ENCODE peak calls at places on chromosomes 2 and 18, in four cellular contexts. G, F, X and N are unnamed samples. For H3K36me3, the result is how much of the 10 kb centered on the place peaks cover.

GRCh38 chr2:231926180-231926741 is at the start of gene NPPC:
- DNase-seq in X (peak), G (peak), F (peak), N (peak)

GRCh38 chr18:46042571-46043123 is 29.4 kb downstream of the PSTPIP2 start:
- DNase-seq in G (no peak), F (peak), X (no peak), N (no peak)

GRCh38 chr2:21836766-21837543 is 713.2 kb downstream of the TDRD15 start:
- DNase-seq in F (no peak), X (no peak), G (no peak), N (no peak)

GRCh38 chr2:190948671-190949070 is 65.3 kb downstream of the STAT1 start:
- DNase-seq in X (no peak), G (no peak), F (peak), N (no peak)

GRCh38 chr18:41449612-41450011 is 505.4 kb upstream of the PIK3C3 start:
- DNase-seq in G (no peak), F (no peak), X (no peak), N (no peak)

GRCh38 chr2:101628050-101628392 is 69.5 kb upstream of the MAP4K4 start:
- DNase-seq in X (no peak), G (no peak), F (no peak), N (no peak)

GRCh38 chr2:9288233-9288632 is 81.6 kb downstream of the ASAP2 start:
- DNase-seq in F (peak), X (no peak), G (no peak), N (no peak)

GRCh38 chr2:226410212-226410611 is 389.4 kb downstream of the IRS1 start:
- DNase-seq in G (no peak), F (no peak), X (no peak), N (no peak)

GRCh38 chr2:127565261-127566138 is 30.0 kb downstream of the MYO7B start:
- DNase-seq in F (no peak), G (no peak), X (no peak), N (no peak)

GRCh38 chr18:76490701-76491171 is 4.3 kb downstream of the ZNF516 start:
- DNase-seq in X (peak), F (no peak), G (peak), N (peak)

GRCh38 chr2:221465776-221466175 is 106.3 kb downstream of the EPHA4 start:
- DNase-seq in X (no peak), F (no peak), G (no peak), N (no peak)

GRCh38 chr2:45928946-45929345 is 277.5 kb downstream of the PRKCE start:
- DNase-seq in X (no peak), F (no peak), G (peak), N (no peak)

GRCh38 chr2:199092419-199092818 is 365.3 kb downstream of the SATB2 start:
- DNase-seq in X (peak), G (no peak), F (no peak), N (no peak)

GRCh38 chr2:202682274-202682673 is 47.5 kb downstream of the FAM117B start:
- DNase-seq in F (no peak), X (no peak), G (no peak), N (no peak)

GRCh38 chr2:63055510-63056308 is 5.1 kb downstream of the OTX1 start:
- DNase-seq in X (no peak), F (no peak), G (peak), N (peak)

GRCh38 chr2:85421706-85422457 is 3.4 kb downstream of the SH2D6 start:
- DNase-seq in X (no peak), G (no peak), F (peak), N (no peak)

GRCh38 chr18:68847219-68847860 is 49.5 kb downstream of the CCDC102B start:
- DNase-seq in G (peak), X (no peak), F (peak), N (no peak)

GRCh38 chr2:219099319-219099718 is 38.6 kb upstream of the IHH start:
- DNase-seq in F (peak), X (no peak), G (no peak), N (no peak)

GRCh38 chr2:127807678-127808353 is 3.2 kb downstream of the WDR33 start:
- DNase-seq in G (no peak), X (no peak), F (peak), N (no peak)

GRCh38 chr2:37378411-37378810 is 34.0 kb downstream of the QPCT start:
- DNase-seq in X (no peak), F (peak), G (no peak), N (no peak)

GRCh38 chr2:190578158-190579057 is 43.9 kb upstream of the NEMP2 start:
- DNase-seq in X (no peak), G (peak), F (peak), N (no peak)

GRCh38 chr2:38432827-38433606 is 55.9 kb upstream of the ATL2 start:
- DNase-seq in F (no peak), X (no peak), G (no peak), N (peak)

GRCh38 chr2:169050476-169051240 is 18.7 kb upstream of the DHRS9 start:
- DNase-seq in G (no peak), X (no peak), F (peak), N (no peak)

GRCh38 chr2:141878016-141878415 is 252.8 kb downstream of the LRP1B start:
- DNase-seq in F (no peak), X (no peak), G (no peak), N (no peak)

GRCh38 chr2:96427917-96428316 is 77.2 kb downstream of the NEURL3 start:
- DNase-seq in G (no peak), X (no peak), F (peak), N (no peak)

GRCh38 chr2:96599941-96600340 is 38.2 kb downstream of the KANSL3 start:
- DNase-seq in F (no peak), X (no peak), G (no peak), N (no peak)

GRCh38 chr2:226839960-226840359 is 4.1 kb downstream of the RHBDD1 start:
- DNase-seq in G (no peak), F (no peak), X (no peak), N (peak)

GRCh38 chr2:1883476-1883875 is 139.2 kb upstream of the PXDN start:
- DNase-seq in X (no peak), G (no peak), F (no peak), N (no peak)

GRCh38 chr18:58668211-58668610 is 3.1 kb upstream of the MALT1 start:
- DNase-seq in X (no peak), G (no peak), F (peak), N (no peak)

GRCh38 chr18:13191779-13192178 is 26.8 kb upstream of the LDLRAD4 start:
- DNase-seq in F (no peak), G (peak), X (no peak), N (no peak)

GRCh38 chr18:12783524-12783923 is 80.7 kb downstream of the PSMG2 start:
- DNase-seq in X (no peak), F (no peak), G (no peak), N (peak)

GRCh38 chr2:172372436-172372835 is 55.0 kb upstream of the ITGA6 start:
- DNase-seq in G (no peak), X (no peak), F (no peak), N (no peak)

GRCh38 chr18:7034924-7035323 is 82.7 kb downstream of the LAMA1 start:
- DNase-seq in X (no peak), F (no peak), G (no peak), N (no peak)

GRCh38 chr2:173354601-173355131 is at the start of gene CDCA7:
- DNase-seq in G (peak), X (peak), F (peak), N (peak)

GRCh38 chr2:63790913-63791312 is 50.8 kb upstream of the UGP2 start:
- DNase-seq in G (no peak), X (no peak), F (peak), N (no peak)

GRCh38 chr2:46119453-46119852 is 177.8 kb upstream of the EPAS1 start:
- DNase-seq in G (no peak), F (no peak), X (no peak), N (no peak)

GRCh38 chr2:38168710-38169480 is 92.9 kb upstream of the CYP1B1 start:
- DNase-seq in G (no peak), F (peak), X (no peak), N (no peak)

GRCh38 chr2:71792926-71793761 is 339.8 kb downstream of the DYSF start:
- DNase-seq in G (no peak), X (peak), F (peak), N (no peak)

GRCh38 chr2:26980971-26981370 is 10.5 kb downstream of the MAPRE3 start:
- DNase-seq in G (no peak), X (no peak), F (no peak), N (no peak)

DNA sequence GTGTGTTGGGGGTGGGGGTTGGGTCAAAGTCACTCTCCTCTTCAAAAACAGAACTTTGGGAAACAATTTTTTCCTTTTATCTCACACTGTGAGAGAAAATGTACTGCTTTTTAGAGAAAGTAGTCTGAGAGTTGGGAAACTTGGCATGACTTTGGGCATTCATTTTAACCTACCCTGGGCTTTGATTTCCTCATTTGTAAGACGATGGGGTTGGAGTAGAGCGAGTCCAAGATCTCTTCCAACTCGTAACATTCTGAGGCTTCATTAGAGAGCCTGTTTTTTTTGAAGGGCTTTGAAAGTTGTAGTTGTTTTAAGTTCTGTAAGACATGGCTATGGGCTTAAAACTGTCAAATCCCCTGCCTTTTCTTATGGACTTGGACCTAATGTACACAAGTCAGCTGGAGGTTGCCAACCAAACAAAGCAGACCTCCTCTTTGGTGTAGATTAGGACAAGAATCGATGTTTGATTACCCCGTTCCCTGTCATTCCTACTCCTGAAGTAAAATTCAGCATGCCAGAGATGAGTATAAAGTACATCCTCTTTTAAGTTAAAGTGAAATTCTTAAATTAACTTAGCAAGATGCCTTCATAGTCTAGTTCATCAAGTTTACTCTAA is 8.4 kb downstream of the PHLPP1 start:
- DNase-seq in X (no peak), F (no peak), G (no peak), N (no peak)
- H3K4me3 ChIP-seq in X (no peak), F (no peak), G (no peak), N (no peak)

DNA sequence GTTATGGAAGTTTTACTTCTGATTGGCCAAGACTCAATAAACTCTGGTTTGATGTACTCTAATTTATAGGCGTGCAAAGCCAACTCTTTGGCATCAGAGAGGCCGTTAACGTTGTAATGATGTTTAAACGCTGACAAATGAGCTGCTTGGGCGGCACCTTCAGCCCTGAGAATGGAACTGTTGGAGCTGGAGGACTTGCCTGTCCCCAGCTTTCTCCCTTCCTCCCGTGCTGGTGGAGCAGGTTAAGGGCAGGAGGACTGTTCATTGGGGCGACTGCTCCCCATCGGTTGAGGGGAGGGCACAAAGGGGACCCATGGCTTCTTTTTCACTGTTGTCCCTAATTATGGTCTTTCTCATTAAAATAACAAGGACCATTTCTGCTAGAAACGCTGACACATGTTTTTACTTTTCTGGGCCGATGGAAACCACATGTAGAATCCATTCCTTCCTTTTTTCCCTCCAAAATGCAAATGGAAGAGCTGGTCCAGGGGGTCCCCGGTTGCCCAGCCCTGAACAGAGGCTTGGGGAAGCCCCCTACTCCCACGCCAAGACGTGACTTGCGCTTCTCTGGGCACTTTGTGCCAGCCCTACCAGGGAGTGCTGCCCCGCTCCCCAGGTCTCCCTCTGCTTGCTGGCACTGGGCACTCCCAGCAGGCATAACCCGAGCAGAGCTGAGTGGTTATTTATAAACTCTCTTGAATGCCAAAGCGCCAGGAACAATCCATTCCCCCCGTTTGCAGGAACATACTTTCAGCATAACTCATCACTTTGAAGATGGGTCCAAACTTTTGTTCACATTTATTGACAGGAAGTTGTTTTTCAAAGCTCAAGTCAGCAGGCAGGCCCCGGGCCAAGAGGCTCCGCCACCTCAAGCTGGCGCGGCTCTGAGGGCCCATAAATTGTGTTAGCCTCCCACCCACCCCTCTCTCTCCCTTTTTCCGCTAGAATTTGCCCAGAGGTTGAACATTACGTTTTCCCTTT is 170.1 kb downstream of the ASB1 start:
- DNase-seq in X (no peak), F (peak), G (no peak), N (no peak)
- H3K27ac ChIP-seq in X (peak), F (peak), G (no peak), N (no peak)

DNA sequence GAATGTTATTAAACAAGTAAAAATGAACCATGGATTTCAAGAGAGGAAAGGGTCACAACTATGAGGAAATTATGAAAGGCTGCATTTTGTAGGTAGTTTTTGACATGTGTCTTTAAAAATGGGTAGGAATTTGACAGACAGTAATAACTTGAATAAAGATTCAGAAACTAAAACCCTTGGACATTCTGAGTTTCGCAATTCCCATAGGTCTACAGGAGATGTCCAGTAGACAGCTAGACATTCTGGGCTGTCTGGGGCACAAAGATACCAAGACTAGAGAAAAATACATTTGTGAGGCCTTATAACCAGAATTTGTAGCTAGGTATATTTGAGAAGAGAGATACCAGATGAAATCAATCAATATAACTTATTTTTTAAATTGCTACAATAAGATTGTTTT is 42.3 kb downstream of the DNAJC10 start:
- DNase-seq in G (no peak), X (no peak), F (no peak), N (no peak)
- H3K36me3 ChIP-seq in G (half or more), X (half or more), F (under half), N (under half)

GRCh38 chr2:64987001-64987962 is 1.9 kb upstream of the SLC1A4 start:
- DNase-seq in X (no peak), G (no peak), F (peak), N (no peak)
- H3K4me3 ChIP-seq in X (peak), G (peak), F (peak), N (peak)

DNA sequence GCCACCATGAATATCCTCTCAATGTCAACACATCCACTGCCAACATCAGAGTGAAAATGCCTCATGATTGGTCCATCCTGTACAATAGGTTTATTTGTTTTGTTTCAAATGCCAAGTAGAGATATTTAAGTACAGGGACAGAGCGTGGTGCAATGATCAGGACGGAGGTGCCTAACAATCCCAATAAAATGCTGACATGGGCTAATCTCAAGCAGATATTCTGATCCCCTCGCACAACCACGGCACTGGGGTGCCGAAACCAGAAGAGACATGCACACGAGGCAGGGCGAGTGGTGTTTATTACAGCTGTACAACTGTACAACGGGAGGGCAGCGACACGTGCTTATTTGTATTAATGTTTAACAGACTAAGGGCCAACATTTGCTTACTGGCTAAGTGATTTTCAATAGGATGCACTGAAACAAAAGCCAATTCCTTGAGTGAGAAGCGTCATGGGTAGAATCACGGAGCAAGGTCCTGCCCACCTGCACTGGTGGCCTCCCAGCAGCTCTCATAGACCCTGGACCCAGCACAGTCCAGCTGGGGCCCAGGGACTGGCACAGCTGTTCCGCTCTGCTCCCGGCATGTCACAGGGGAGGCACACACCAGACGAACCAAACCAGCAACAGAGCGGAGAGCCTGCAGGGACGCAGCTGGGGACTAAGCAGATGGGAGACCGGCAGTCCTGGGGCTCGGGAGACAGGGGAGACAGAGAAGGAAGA is 101.4 kb downstream of the HDAC4 start:
- DNase-seq in X (peak), F (no peak), G (no peak), N (no peak)
- H3K27ac ChIP-seq in X (no peak), F (no peak), G (no peak), N (no peak)

DNA sequence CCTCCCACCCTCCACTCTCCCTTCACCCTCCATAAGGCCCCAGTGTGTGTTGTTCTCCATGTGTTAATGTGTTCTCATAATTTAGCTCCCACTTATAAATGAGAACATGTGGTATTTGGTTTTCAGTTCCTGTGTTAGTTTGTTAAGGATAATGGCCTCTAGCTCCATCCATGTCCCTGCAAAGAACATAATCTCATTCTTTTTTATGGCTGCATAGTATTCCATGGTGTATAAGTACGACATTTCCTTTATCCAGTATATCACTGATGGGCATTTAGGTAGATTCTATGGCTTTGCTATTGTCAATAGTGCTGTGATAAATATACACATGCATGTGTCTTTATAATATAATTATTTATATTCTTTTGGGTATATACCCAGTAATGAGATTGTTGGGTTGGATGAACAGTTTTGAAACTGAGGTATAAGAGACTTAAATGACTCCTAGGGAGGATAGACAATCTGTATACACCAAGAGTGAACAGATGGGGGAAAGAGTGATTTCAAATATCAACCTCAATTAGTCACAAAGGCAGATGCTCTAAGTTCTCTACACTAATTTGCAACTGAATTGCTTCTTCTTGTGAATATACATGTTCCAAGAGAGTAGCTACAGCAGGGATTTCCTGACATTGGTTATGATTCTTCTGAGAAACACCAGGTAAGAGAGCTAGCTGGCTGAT is 23.7 kb downstream of the CWC22 start:
- DNase-seq in G (no peak), F (no peak), X (no peak), N (no peak)
- H3K36me3 ChIP-seq in G (under half), F (under half), X (half or more), N (half or more)

GRCh38 chr2:189559579-189560272 is 20.9 kb downstream of the SLC40A1 start:
- DNase-seq in X (no peak), G (no peak), F (no peak), N (no peak)

GRCh38 chr2:189561371-189561948 is 19.1 kb downstream of the SLC40A1 start:
- DNase-seq in X (no peak), F (no peak), G (no peak), N (no peak)

GRCh38 chr2:189557373-189557772 is 23.2 kb downstream of the SLC40A1 start:
- DNase-seq in F (no peak), X (no peak), G (no peak), N (no peak)

GRCh38 chr2:189560273-189560586 is 20.4 kb downstream of the SLC40A1 start:
- DNase-seq in G (no peak), X (no peak), F (no peak), N (no peak)

GRCh38 chr2:189558516-189559263 is 21.9 kb downstream of the SLC40A1 start:
- DNase-seq in G (no peak), F (no peak), X (no peak), N (no peak)
- H3K4me3 ChIP-seq in G (no peak), F (no peak), X (no peak), N (no peak)

GRCh38 chr18:23452728-23453656 is at the start of gene RIOK3:
- DNase-seq in F (peak), X (peak), G (peak), N (peak)
- H3K27ac ChIP-seq in F (peak), X (peak), G (peak), N (peak)